ENCODE peak calls at places on chromosomes 2 and 18, in seven cellular contexts. M is dorsolateral prefrontal cortex, L is NCI-H1092, P is epithelial cell of proximal tubule, K is colonic mucosa, C is COR-L47, Y is brain microvascular endothelial cell. E is an unnamed sample.

GRCh38 chr2:181354626-181355025 is 102.6 kb upstream of the ITGA4 start:
- DNase-seq in M (no peak), L (no peak), P (peak; percentile 41), K (no peak), C (no peak), Y (peak; percentile 67), E (peak; percentile 69)

GRCh38 chr2:228613133-228613532 is 431.6 kb upstream of the SPHKAP start:
- DNase-seq in M (no peak), L (no peak), P (no peak), K (no peak), C (no peak), Y (peak; percentile 97), E (peak; percentile 78)

GRCh38 chr2:140842110-140842509 is 1288.7 kb downstream of the LRP1B start:
- DNase-seq in M (no peak), L (no peak), P (no peak), K (no peak), C (no peak), Y (no peak), E (no peak)

GRCh38 chr2:41829011-41829500 is 218.8 kb upstream of the PKDCC start:
- DNase-seq in M (no peak), L (no peak), P (no peak), K (no peak), C (no peak), Y (no peak), E (no peak)

GRCh38 chr2:218478544-218478943 is 59.6 kb downstream of the VIL1 start:
- DNase-seq in M (no peak), L (no peak), P (no peak), K (no peak), C (no peak), Y (no peak), E (no peak)

GRCh38 chr18:58788971-58789797 is 75.5 kb upstream of the ZNF532 start:
- DNase-seq in M (no peak), L (no peak), P (no peak), K (peak; percentile 61), C (no peak), Y (peak; percentile 71), E (peak; percentile 70)

GRCh38 chr18:52499018-52499417 is 159.0 kb downstream of the DCC start:
- DNase-seq in M (no peak), L (no peak), P (peak; percentile 29), K (no peak), C (no peak), Y (no peak), E (no peak)

GRCh38 chr2:170929686-170930050 is 615 bp downstream of the GORASP2 start:
- DNase-seq in M (no peak), L (peak; percentile 15), P (no peak), K (peak; percentile 68), C (peak; percentile 16), Y (peak; percentile 16), E (peak; percentile 32)

GRCh38 chr18:22694954-22695353 is 238.2 kb upstream of the RBBP8 start:
- DNase-seq in M (no peak), L (no peak), P (no peak), K (no peak), C (no peak), Y (peak; percentile 97), E (peak; percentile 96)

E was measured in RPMI7951.